ENCODE peak calls at places on chromosomes 12 and 14, in ten cellular contexts. U is DMS53; W is effector CD8-positive, alpha-beta T cell; B is CD8-positive, alpha-beta memory T cell; S is NCI-H69; J is AG04450; V is GM03348; G is WTC11; C is GM06990; I is stimulated activated naive B cell treated with anti-CD40 and anti-IgM and Interleukin-4, amounts not matched to agents 10 μg/mL and 1 μg/mL and 100 μg/mL, for 72 hours. A is an unnamed sample.

GRCh38 chr14:99201351-99202073 is 70.5 kb downstream of the BCL11B start:
- DNase-seq in V (no peak), C (no peak), I (no peak), S (no peak), U (no peak), J (no peak), G (no peak), W (peak; percentile 31), B (no peak), A (no peak)

GRCh38 chr14:50319721-50320120 is 7.6 kb downstream of the DMAC2L start:
- DNase-seq in G (no peak), I (no peak), W (no peak), B (no peak), C (no peak), U (no peak), J (no peak), S (no peak), V (no peak), A (no peak)

GRCh38 chr14:58171090-58171489 is 19.1 kb upstream of the ARMH4 start:
- DNase-seq in C (no peak), B (peak; percentile 10), I (no peak), U (peak; percentile 95), V (peak; percentile 92), J (peak; percentile 43), S (peak; percentile 94), W (no peak), G (peak; percentile 92), A (peak; percentile 86)

GRCh38 chr14:58829594-58829993 is 191.8 kb downstream of the DACT1 start:
- DNase-seq in V (no peak), B (no peak), I (no peak), G (no peak), S (peak; percentile 93), W (no peak), C (no peak), J (no peak), U (peak; percentile 87), A (no peak)

GRCh38 chr14:72800296-72800695 is 93.6 kb downstream of the DPF3 start:
- DNase-seq in I (no peak), J (no peak), B (no peak), G (no peak), W (no peak), S (no peak), V (no peak), C (no peak), U (no peak), A (no peak)

GRCh38 chr12:57868870-57869609 is 22.5 kb upstream of the CTDSP2 start:
- DNase-seq in B (no peak), I (no peak), S (peak; percentile 84), J (no peak), C (no peak), G (no peak), V (peak; percentile 68), U (no peak), W (no peak), A (no peak)

GRCh38 chr12:104011265-104011664 is 38.7 kb downstream of the GLT8D2 start:
- DNase-seq in I (no peak), U (peak; percentile 17), V (peak; percentile 79), G (no peak), C (no peak), B (no peak), J (peak; percentile 74), S (no peak), W (no peak), A (peak; percentile 84)

GRCh38 chr12:11863988-11864387 is 206.8 kb upstream of the BCL2L14 start:
- DNase-seq in I (no peak), V (peak; percentile 42), C (no peak), U (no peak), W (no peak), J (no peak), G (no peak), S (no peak), B (no peak), A (peak; percentile 62)

GRCh38 chr14:21025374-21026151 is 702 bp upstream of the NDRG2 start:
- DNase-seq in B (no peak), J (no peak), C (no peak), U (no peak), V (no peak), G (peak; percentile 81), I (no peak), W (peak; percentile 23), S (peak; percentile 40), A (no peak)

GRCh38 chr12:121793501-121793835 is at the start of gene RHOF:
- DNase-seq in U (peak; percentile 73), I (no peak), W (peak; percentile 60), B (no peak), V (peak; percentile 61), J (no peak), S (peak; percentile 77), C (peak; percentile 91), G (peak; percentile 69), A (no peak)

GRCh38 chr12:113207621-113208040 is 13.6 kb upstream of the TPCN1 start:
- DNase-seq in U (no peak), I (no peak), C (peak; percentile 47), S (no peak), V (no peak), G (no peak), J (no peak), W (no peak), B (peak; percentile 34), A (no peak)

GRCh38 chr12:124454735-124455134 is 112.7 kb downstream of the NCOR2 start:
- DNase-seq in V (no peak), C (no peak), B (no peak), J (no peak), W (no peak), G (no peak), I (no peak), S (no peak), U (no peak), A (peak; percentile 94)